ENCODE peak calls at places on chromosomes 1 and 21, in seven cellular contexts. A is glutamatergic neuron, P is right lobe of liver, D is kidney, C is Peyer's patch, J is Calu3, Z is AG09319. N is an unnamed sample.

GRCh38 chr1:170586321-170586855 is 54.4 kb downstream of the GORAB start:
- DNase-seq in A (no peak), P (no peak), D (no peak), C (no peak), J (no peak), Z (peak), N (no peak)

GRCh38 chr1:182170941-182171461 is 109.5 kb upstream of the ZNF648 start:
- DNase-seq in A (no peak), P (no peak), D (no peak), C (no peak), J (no peak), Z (no peak), N (no peak)

GRCh38 chr1:214415131-214415530 is 134.2 kb downstream of the SMYD2 start:
- DNase-seq in A (no peak), P (no peak), D (no peak), C (no peak), J (no peak), Z (no peak), N (no peak)

GRCh38 chr1:231442735-231443134 is 20.6 kb upstream of the EGLN1 start:
- DNase-seq in A (no peak), P (no peak), D (no peak), C (no peak), J (no peak), Z (no peak), N (no peak)

GRCh38 chr1:6128276-6129081 is 51.6 kb downstream of the CHD5 start:
- DNase-seq in A (peak), P (no peak), D (peak), C (no peak), J (no peak), Z (no peak), N (no peak)

GRCh38 chr1:941588-942383 is 17.3 kb downstream of the NOC2L start:
- DNase-seq in A (peak), P (peak), D (peak), C (peak), J (peak), Z (peak), N (peak)

GRCh38 chr1:200869376-200869752 is 3.4 kb upstream of the GPR25 start:
- DNase-seq in A (no peak), P (no peak), D (no peak), C (no peak), J (no peak), Z (no peak), N (no peak)

GRCh38 chr1:88916883-88917282 is 25.5 kb upstream of the GTF2B start:
- DNase-seq in A (no peak), P (no peak), D (no peak), C (no peak), J (no peak), Z (no peak), N (no peak)

GRCh38 chr1:117061986-117062415 is 1.9 kb downstream of the TTF2 start:
- DNase-seq in A (no peak), P (no peak), D (no peak), C (no peak), J (no peak), Z (no peak), N (no peak)

GRCh38 chr21:41970099-41970391 is 16.2 kb upstream of the C2CD2 start:
- DNase-seq in A (no peak), P (peak), D (no peak), C (peak), J (no peak), Z (no peak), N (no peak)

GRCh38 chr1:98048234-98048633 is 127.4 kb upstream of the DPYD start:
- DNase-seq in A (peak), P (peak), D (peak), C (peak), J (peak), Z (peak), N (peak)

GRCh38 chr21:21232320-21232719 is 234.1 kb downstream of the NCAM2 start:
- DNase-seq in A (no peak), P (no peak), D (no peak), C (no peak), J (no peak), Z (peak), N (peak)

GRCh38 chr1:30744060-30744756 is 13.4 kb downstream of the LAPTM5 start:
- DNase-seq in A (no peak), P (no peak), D (peak), C (peak), J (no peak), Z (no peak), N (no peak)

GRCh38 chr1:175154595-175155472 is 37.7 kb downstream of the KIAA0040 start:
- DNase-seq in A (peak), P (peak), D (peak), C (peak), J (peak), Z (no peak), N (peak)

GRCh38 chr1:222975472-222976122 is 160.8 kb downstream of the DISP1 start:
- DNase-seq in A (no peak), P (no peak), D (no peak), C (no peak), J (no peak), Z (no peak), N (no peak)

GRCh38 chr1:229035748-229036082 is 235.2 kb upstream of the RAB4A start:
- DNase-seq in A (no peak), P (no peak), D (no peak), C (no peak), J (no peak), Z (no peak), N (no peak)

GRCh38 chr1:44594871-44595735 is 79.2 kb downstream of the TMEM53 start:
- DNase-seq in A (peak), P (peak), D (peak), C (peak), J (peak), Z (no peak), N (peak)

GRCh38 chr1:39615086-39615662 is 24.3 kb downstream of the HEYL start:
- DNase-seq in A (no peak), P (no peak), D (no peak), C (no peak), J (no peak), Z (no peak), N (no peak)

GRCh38 chr1:116375165-116375883 is 2.3 kb downstream of the ATP1A1 start:
- DNase-seq in A (no peak), P (no peak), D (no peak), C (no peak), J (no peak), Z (no peak), N (no peak)

GRCh38 chr1:98278055-98278454 is 357.2 kb upstream of the DPYD start:
- DNase-seq in A (no peak), P (no peak), D (no peak), C (no peak), J (no peak), Z (no peak), N (no peak)

GRCh38 chr1:151815716-151816327 is 10.6 kb upstream of the LINGO4 start:
- DNase-seq in A (no peak), P (no peak), D (no peak), C (peak), J (no peak), Z (no peak), N (no peak)

GRCh38 chr1:193471981-193472380 is 285.6 kb upstream of the B3GALT2 start:
- DNase-seq in A (no peak), P (no peak), D (no peak), C (no peak), J (peak), Z (no peak), N (no peak)

GRCh38 chr1:227357229-227358078 is 39.2 kb upstream of the CDC42BPA start:
- DNase-seq in A (peak), P (peak), D (peak), C (peak), J (peak), Z (peak), N (peak)

GRCh38 chr1:200883118-200883517 is 10.3 kb downstream of the GPR25 start:
- DNase-seq in A (no peak), P (no peak), D (no peak), C (no peak), J (no peak), Z (no peak), N (no peak)

GRCh38 chr1:31038360-31038759 is 27.2 kb downstream of the PUM1 start:
- DNase-seq in A (no peak), P (no peak), D (no peak), C (no peak), J (no peak), Z (peak), N (no peak)

GRCh38 chr1:25875856-25876692 is 566 bp upstream of the PAQR7 start:
- DNase-seq in A (no peak), P (no peak), D (peak), C (no peak), J (no peak), Z (no peak), N (no peak)

GRCh38 chr1:30315185-30315960 is 408.0 kb downstream of the MATN1 start:
- DNase-seq in A (peak), P (peak), D (no peak), C (no peak), J (no peak), Z (no peak), N (no peak)

GRCh38 chr1:183596500-183596899 is 6.2 kb upstream of the NCF2 start:
- DNase-seq in A (no peak), P (no peak), D (no peak), C (no peak), J (no peak), Z (no peak), N (no peak)

GRCh38 chr21:15627823-15628222 is 102.0 kb upstream of the USP25 start:
- DNase-seq in A (no peak), P (no peak), D (no peak), C (no peak), J (no peak), Z (no peak), N (no peak)

GRCh38 chr1:17289756-17290155 is 18.2 kb upstream of the PADI4 start:
- DNase-seq in A (no peak), P (no peak), D (no peak), C (no peak), J (no peak), Z (no peak), N (no peak)

GRCh38 chr1:66730462-66730861 is 21.8 kb upstream of the DYNLT5 start:
- DNase-seq in A (no peak), P (no peak), D (no peak), C (no peak), J (no peak), Z (no peak), N (no peak)

GRCh38 chr1:247332215-247332900 is 691 bp upstream of the ZNF496 start:
- DNase-seq in A (peak), P (peak), D (peak), C (peak), J (peak), Z (no peak), N (peak)

GRCh38 chr1:37958690-37959089 is 11.8 kb upstream of the INPP5B start:
- DNase-seq in A (no peak), P (no peak), D (no peak), C (no peak), J (no peak), Z (peak), N (no peak)

GRCh38 chr1:20429296-20429695 is 56.7 kb downstream of the CAMK2N1 start:
- DNase-seq in A (no peak), P (no peak), D (no peak), C (peak), J (no peak), Z (no peak), N (no peak)

GRCh38 chr1:55723001-55723400 is 507.8 kb upstream of the USP24 start:
- DNase-seq in A (no peak), P (no peak), D (no peak), C (no peak), J (no peak), Z (no peak), N (no peak)

GRCh38 chr1:2554621-2555387 is 1.4 kb upstream of the TNFRSF14 start:
- DNase-seq in A (no peak), P (peak), D (no peak), C (peak), J (peak), Z (no peak), N (no peak)
- TF ChIP-seq CTCF in A (no peak), P (peak), D (peak), C (peak), J (peak), Z (peak), N (peak)

GRCh38 chr1:9586147-9586766 is 2.5 kb upstream of the TMEM201 start:
- DNase-seq in A (no peak), P (no peak), D (no peak), C (peak), J (no peak), Z (no peak), N (no peak)
- TF ChIP-seq CTCF in A (no peak), P (no peak), D (no peak), C (no peak), J (no peak), Z (no peak), N (no peak)

GRCh38 chr1:232953176-232953524 is 2.7 kb downstream of the NTPCR start:
- DNase-seq in A (no peak), P (no peak), D (no peak), C (no peak), J (no peak), Z (no peak), N (no peak)
- TF ChIP-seq CTCF in A (peak), P (no peak), D (no peak), C (no peak), J (no peak), Z (no peak), N (no peak)

DNA sequence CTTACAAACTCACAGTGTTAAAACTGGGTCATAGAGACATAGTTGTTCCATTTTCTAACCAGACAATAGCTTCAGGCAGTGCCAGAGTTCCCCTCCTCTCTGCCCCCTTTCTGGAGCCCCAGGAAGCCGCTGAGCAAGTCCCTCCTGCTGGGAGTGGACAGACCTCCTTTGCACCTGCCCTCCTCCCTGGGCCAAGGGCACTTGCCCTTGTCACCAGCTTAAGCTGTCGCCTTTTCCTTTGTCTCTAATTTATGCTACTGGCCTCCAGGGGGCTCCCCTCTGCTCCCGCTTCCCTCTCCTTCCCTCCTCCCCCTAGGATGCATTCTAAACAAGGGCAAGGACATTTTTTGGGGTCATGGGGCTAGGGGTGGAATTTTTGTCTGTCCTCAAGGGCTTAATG is 182.4 kb downstream of the MIS18A start:
- DNase-seq in A (no peak), P (no peak), D (no peak), C (no peak), J (peak), Z (no peak), N (peak)
- TF ChIP-seq CTCF in A (peak), P (peak), D (no peak), C (no peak), J (peak), Z (peak), N (peak)

DNA sequence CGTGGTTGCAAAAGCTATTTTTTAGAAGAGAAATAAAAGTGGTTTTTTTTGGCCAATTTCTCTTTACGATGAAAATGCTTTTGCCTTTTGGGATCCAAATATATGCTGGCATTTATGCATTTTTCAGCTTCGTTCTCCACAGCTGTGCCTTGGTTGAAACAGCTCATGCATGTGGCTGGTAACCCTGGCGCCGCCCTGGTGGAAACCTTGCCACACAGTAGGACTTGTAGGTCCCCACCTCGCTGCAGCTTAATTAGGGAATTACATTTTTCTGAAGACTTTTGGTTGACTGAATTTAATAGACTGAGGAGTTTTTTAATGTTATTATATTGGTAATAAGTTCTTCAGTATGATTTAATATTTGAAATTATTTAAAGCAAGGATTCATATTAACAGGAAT is 12.7 kb upstream of the PCP4 start:
- DNase-seq in A (no peak), P (no peak), D (no peak), C (no peak), J (no peak), Z (no peak), N (no peak)
- TF ChIP-seq CTCF in A (no peak), P (no peak), D (no peak), C (no peak), J (no peak), Z (no peak), N (no peak)

DNA sequence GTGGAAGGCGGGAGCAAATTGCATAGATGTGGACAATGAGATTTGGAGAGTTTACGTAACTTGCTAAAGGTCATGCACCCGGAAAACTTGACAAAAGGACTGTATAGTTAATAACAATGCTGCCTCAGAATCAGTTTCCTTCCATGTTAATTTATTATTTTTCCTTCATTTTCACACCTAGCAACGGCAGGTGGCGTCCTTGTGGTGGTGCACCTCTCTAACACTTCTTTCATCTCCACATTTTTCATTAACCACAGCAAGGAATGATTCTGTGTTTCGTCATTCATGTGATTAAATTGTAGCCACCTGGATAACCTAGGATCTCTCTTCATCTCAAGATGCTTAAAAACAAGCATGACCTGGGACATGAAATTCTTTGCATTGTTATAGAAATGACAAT is 2133.0 kb downstream of the NCAM2 start:
- DNase-seq in A (no peak), P (no peak), D (no peak), C (no peak), J (no peak), Z (no peak), N (no peak)
- TF ChIP-seq CTCF in A (no peak), P (no peak), D (no peak), C (no peak), J (no peak), Z (no peak), N (no peak)

GRCh38 chr1:47002211-47002610 is 21.3 kb upstream of the CYP4X1 start:
- DNase-seq in A (no peak), P (no peak), D (no peak), C (no peak), J (no peak), Z (no peak), N (no peak)
- TF ChIP-seq CTCF in A (no peak), P (peak), D (peak), C (peak), J (no peak), Z (no peak), N (peak)

DNA sequence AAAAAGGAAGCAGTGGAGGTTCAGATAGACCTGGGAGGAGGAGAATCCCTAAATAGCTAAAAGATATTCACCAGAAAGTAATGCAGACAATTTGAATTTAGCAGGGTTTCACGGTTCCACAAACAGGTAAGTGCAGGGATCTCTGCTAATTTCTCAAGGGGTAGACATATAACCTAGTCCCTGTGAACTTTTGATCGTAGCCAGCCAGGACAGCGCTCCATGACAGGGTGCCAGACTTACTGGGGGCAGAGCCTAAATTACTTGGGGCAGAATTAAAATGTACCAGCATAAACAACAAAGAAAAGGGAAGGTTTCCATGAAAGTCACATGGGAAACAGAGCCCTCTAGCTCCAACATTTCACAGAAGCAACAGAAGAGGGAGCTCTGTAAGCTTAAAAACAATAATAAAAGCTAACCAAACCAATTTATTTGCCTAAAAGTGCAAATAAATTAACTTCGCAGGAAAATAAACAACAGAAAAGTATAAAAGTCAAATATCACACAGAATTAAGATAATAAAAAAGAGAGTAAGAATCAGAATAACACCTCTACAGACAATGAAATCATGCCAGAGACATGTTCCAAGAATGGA is 198.3 kb downstream of the DUSP10 start:
- DNase-seq in A (no peak), P (no peak), D (no peak), C (no peak), J (no peak), Z (peak), N (no peak)
- TF ChIP-seq CTCF in A (no peak), P (peak), D (peak), C (peak), J (peak), Z (peak), N (peak)

GRCh38 chr1:244029137-244029536 is 21.9 kb upstream of the ZBTB18 start:
- DNase-seq in A (no peak), P (no peak), D (no peak), C (no peak), J (no peak), Z (no peak), N (no peak)
- TF ChIP-seq CTCF in A (no peak), P (no peak), D (no peak), C (no peak), J (no peak), Z (no peak), N (no peak)

DNA sequence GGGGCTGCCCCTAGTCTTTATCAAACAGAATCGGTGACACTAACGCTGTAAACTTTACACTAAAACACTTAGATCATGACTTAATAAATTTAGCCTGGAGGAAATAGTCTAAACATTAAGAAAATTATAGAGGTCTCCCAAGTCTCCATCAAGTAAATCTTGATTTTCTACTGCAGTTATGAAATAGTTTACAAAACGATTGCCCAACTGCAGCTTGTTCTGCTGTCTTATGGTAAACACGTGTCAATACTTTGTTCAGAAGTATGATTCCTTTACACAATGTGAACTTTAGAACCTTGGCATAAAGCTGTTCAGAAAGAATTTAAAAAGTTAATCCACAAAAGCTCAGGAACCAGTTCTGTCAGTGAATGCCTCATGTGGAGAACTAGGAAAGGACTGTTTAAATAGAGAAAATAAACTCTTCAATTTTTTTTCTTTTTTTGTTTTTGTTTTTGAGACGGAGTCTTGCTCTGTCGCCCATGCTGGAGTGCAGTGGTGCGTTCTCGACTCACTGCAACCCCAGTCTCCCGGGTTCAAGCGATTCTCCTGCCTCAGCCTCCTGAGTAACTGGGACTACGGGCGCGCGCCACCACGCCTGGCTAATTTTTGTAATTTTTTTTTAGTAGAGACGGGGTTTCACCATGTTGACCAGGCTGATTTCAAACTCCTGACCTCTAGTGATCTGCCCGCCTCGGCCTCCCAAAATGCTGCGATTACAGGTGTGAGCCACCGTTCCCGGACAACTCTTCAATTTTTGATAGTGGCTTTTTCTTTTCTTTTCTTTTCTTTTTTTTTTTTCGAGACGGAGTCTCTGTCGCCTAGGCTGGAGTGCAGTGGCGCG is 1.6 kb downstream of the DDI2 start:
- DNase-seq in A (no peak), P (no peak), D (no peak), C (no peak), J (no peak), Z (peak), N (no peak)
- TF ChIP-seq CTCF in A (no peak), P (no peak), D (no peak), C (peak), J (no peak), Z (no peak), N (no peak)

N was measured in nephron progenitor cell.